ENCODE peak calls at places on chromosomes 7 and 10, in five cellular contexts. Q is iris pigment epithelial cell, X is NCI-H345, G is KBM-7, K is LoVo. W is an unnamed sample.
A peak's percentile ranks its signal among the peaks of the same experiment; 100 is the strongest.

GRCh38 chr10:78865518-78865835 is 203.3 kb upstream of the ZMIZ1 start:
- DNase-seq in G (no peak), Q (no peak), K (no peak), X (no peak), W (no peak)

GRCh38 chr10:60299961-60300883 is 89.5 kb downstream of the ANK3 start:
- DNase-seq in Q (peak; percentile 63), X (no peak), G (no peak), K (no peak), W (no peak)

GRCh38 chr7:24025765-24026164 is 258.2 kb upstream of the NPY start:
- DNase-seq in G (no peak), X (no peak), Q (no peak), K (no peak), W (no peak)

GRCh38 chr10:17910144-17910789 is 41.5 kb upstream of the SLC39A12 start:
- DNase-seq in Q (peak; percentile 66), G (peak; percentile 51), X (no peak), K (peak; percentile 64), W (peak; percentile 16)

GRCh38 chr7:29987083-29987482 is 2.5 kb downstream of the SCRN1 start:
- DNase-seq in G (peak; percentile 12), X (no peak), K (peak; percentile 35), Q (peak; percentile 70), W (no peak)

GRCh38 chr7:74481458-74482324 is 28.0 kb downstream of the GTF2IRD1 start:
- DNase-seq in G (no peak), X (no peak), Q (no peak), K (no peak), W (no peak)

GRCh38 chr7:90474284-90475210 is 5.1 kb downstream of the PTTG1IP2 start:
- DNase-seq in K (peak; percentile 30), X (no peak), G (no peak), Q (peak; percentile 91), W (peak; percentile 91)

GRCh38 chr7:76232698-76233097 is 31.0 kb downstream of the SRRM3 start:
- DNase-seq in G (no peak), Q (no peak), X (no peak), K (no peak), W (no peak)

GRCh38 chr7:17709127-17709526 is 231.2 kb downstream of the SNX13 start:
- DNase-seq in X (no peak), Q (no peak), K (no peak), G (no peak), W (no peak)

GRCh38 chr7:151379193-151379520 is 30.7 kb downstream of the WDR86 start:
- DNase-seq in K (no peak), Q (no peak), X (no peak), G (no peak), W (no peak)

GRCh38 chr7:105677803-105678583 is 96.7 kb upstream of the EFCAB10 start:
- DNase-seq in G (peak; percentile 76), Q (no peak), X (no peak), K (no peak), W (no peak)

W was measured in foreskin keratinocyte.